ENCODE peak calls at places on chromosomes 4 and X, in six cellular contexts. One of them, this sample, is unnamed.

GRCh38 chr4:186104895-186105720 is 604 bp downstream of the FAM149A start:
- DNase-seq in stimulated activated effector memory CD8-positive, alpha-beta T cell treated with anti-CD3 and anti-CD28 coated beads, Interleukin-12 subunit alpha, Interleukin-12 subunit beta, amount 100 ng/mL, for 72 hours: no peak
- DNase-seq in GM10248: peak; percentile 38
- DNase-seq in transverse colon: peak; percentile 36
- DNase-seq in CD4-positive, alpha-beta memory T cell: no peak
- DNase-seq in breast epithelium: no peak
- DNase-seq in this sample: peak; percentile 35

GRCh38 chrX:148043456-148043855 is 62.3 kb downstream of the FMR1NB start:
- DNase-seq in stimulated activated effector memory CD8-positive, alpha-beta T cell treated with anti-CD3 and anti-CD28 coated beads, Interleukin-12 subunit alpha, Interleukin-12 subunit beta, amount 100 ng/mL, for 72 hours: no peak
- DNase-seq in GM10248: no peak
- DNase-seq in transverse colon: no peak
- DNase-seq in CD4-positive, alpha-beta memory T cell: no peak
- DNase-seq in breast epithelium: no peak
- DNase-seq in this sample: no peak

GRCh38 chr4:8475751-8476575 is 35.4 kb downstream of the TRMT44 start:
- DNase-seq in stimulated activated effector memory CD8-positive, alpha-beta T cell treated with anti-CD3 and anti-CD28 coated beads, Interleukin-12 subunit alpha, Interleukin-12 subunit beta, amount 100 ng/mL, for 72 hours: no peak
- DNase-seq in GM10248: no peak
- DNase-seq in transverse colon: no peak
- DNase-seq in CD4-positive, alpha-beta memory T cell: no peak
- DNase-seq in breast epithelium: no peak
- DNase-seq in this sample: no peak

GRCh38 chr4:109977854-109978501 is 65.3 kb downstream of the EGF start:
- DNase-seq in stimulated activated effector memory CD8-positive, alpha-beta T cell treated with anti-CD3 and anti-CD28 coated beads, Interleukin-12 subunit alpha, Interleukin-12 subunit beta, amount 100 ng/mL, for 72 hours: no peak
- DNase-seq in GM10248: no peak
- DNase-seq in transverse colon: no peak
- DNase-seq in CD4-positive, alpha-beta memory T cell: no peak
- DNase-seq in breast epithelium: no peak
- DNase-seq in this sample: no peak

GRCh38 chr4:61772116-61772515 is 572.0 kb downstream of the ADGRL3 start:
- DNase-seq in stimulated activated effector memory CD8-positive, alpha-beta T cell treated with anti-CD3 and anti-CD28 coated beads, Interleukin-12 subunit alpha, Interleukin-12 subunit beta, amount 100 ng/mL, for 72 hours: no peak
- DNase-seq in GM10248: no peak
- DNase-seq in transverse colon: no peak
- DNase-seq in CD4-positive, alpha-beta memory T cell: no peak
- DNase-seq in breast epithelium: no peak
- DNase-seq in this sample: no peak

GRCh38 chr4:81314897-81315470 is 100.0 kb upstream of the PRKG2 start:
- DNase-seq in stimulated activated effector memory CD8-positive, alpha-beta T cell treated with anti-CD3 and anti-CD28 coated beads, Interleukin-12 subunit alpha, Interleukin-12 subunit beta, amount 100 ng/mL, for 72 hours: no peak
- DNase-seq in GM10248: no peak
- DNase-seq in transverse colon: no peak
- DNase-seq in CD4-positive, alpha-beta memory T cell: no peak
- DNase-seq in breast epithelium: no peak
- DNase-seq in this sample: no peak

GRCh38 chrX:119638725-119639471 is 32.7 kb upstream of the NKRF start:
- DNase-seq in stimulated activated effector memory CD8-positive, alpha-beta T cell treated with anti-CD3 and anti-CD28 coated beads, Interleukin-12 subunit alpha, Interleukin-12 subunit beta, amount 100 ng/mL, for 72 hours: no peak
- DNase-seq in GM10248: peak; percentile 70
- DNase-seq in transverse colon: no peak
- DNase-seq in CD4-positive, alpha-beta memory T cell: no peak
- DNase-seq in breast epithelium: no peak
- DNase-seq in this sample: no peak

GRCh38 chr4:102717448-102718092 is 43.2 kb downstream of the MANBA start:
- DNase-seq in stimulated activated effector memory CD8-positive, alpha-beta T cell treated with anti-CD3 and anti-CD28 coated beads, Interleukin-12 subunit alpha, Interleukin-12 subunit beta, amount 100 ng/mL, for 72 hours: no peak
- DNase-seq in GM10248: no peak
- DNase-seq in transverse colon: no peak
- DNase-seq in CD4-positive, alpha-beta memory T cell: no peak
- DNase-seq in breast epithelium: no peak
- DNase-seq in this sample: no peak

GRCh38 chr4:52996261-52997131 is 134.4 kb downstream of the RASL11B start:
- DNase-seq in stimulated activated effector memory CD8-positive, alpha-beta T cell treated with anti-CD3 and anti-CD28 coated beads, Interleukin-12 subunit alpha, Interleukin-12 subunit beta, amount 100 ng/mL, for 72 hours: no peak
- DNase-seq in GM10248: no peak
- DNase-seq in transverse colon: no peak
- DNase-seq in CD4-positive, alpha-beta memory T cell: no peak
- DNase-seq in breast epithelium: no peak
- DNase-seq in this sample: peak; percentile 86

GRCh38 chr4:19134685-19135084 is 1113.1 kb upstream of the LCORL start:
- DNase-seq in stimulated activated effector memory CD8-positive, alpha-beta T cell treated with anti-CD3 and anti-CD28 coated beads, Interleukin-12 subunit alpha, Interleukin-12 subunit beta, amount 100 ng/mL, for 72 hours: no peak
- DNase-seq in GM10248: no peak
- DNase-seq in transverse colon: no peak
- DNase-seq in CD4-positive, alpha-beta memory T cell: no peak
- DNase-seq in breast epithelium: no peak
- DNase-seq in this sample: no peak

GRCh38 chr4:182715548-182715947 is 201.6 kb downstream of the DCTD start:
- DNase-seq in stimulated activated effector memory CD8-positive, alpha-beta T cell treated with anti-CD3 and anti-CD28 coated beads, Interleukin-12 subunit alpha, Interleukin-12 subunit beta, amount 100 ng/mL, for 72 hours: no peak
- DNase-seq in GM10248: no peak
- DNase-seq in transverse colon: no peak
- DNase-seq in CD4-positive, alpha-beta memory T cell: no peak
- DNase-seq in breast epithelium: no peak
- DNase-seq in this sample: no peak

GRCh38 chr4:140755811-140756291 is 334 bp downstream of the TBC1D9 start:
- DNase-seq in stimulated activated effector memory CD8-positive, alpha-beta T cell treated with anti-CD3 and anti-CD28 coated beads, Interleukin-12 subunit alpha, Interleukin-12 subunit beta, amount 100 ng/mL, for 72 hours: no peak
- DNase-seq in GM10248: peak; percentile 57
- DNase-seq in transverse colon: peak; percentile 50
- DNase-seq in CD4-positive, alpha-beta memory T cell: no peak
- DNase-seq in breast epithelium: peak; percentile 44
- DNase-seq in this sample: peak; percentile 60

GRCh38 chr4:26713563-26714145 is 129.8 kb downstream of the TBC1D19 start:
- DNase-seq in stimulated activated effector memory CD8-positive, alpha-beta T cell treated with anti-CD3 and anti-CD28 coated beads, Interleukin-12 subunit alpha, Interleukin-12 subunit beta, amount 100 ng/mL, for 72 hours: no peak
- DNase-seq in GM10248: no peak
- DNase-seq in transverse colon: no peak
- DNase-seq in CD4-positive, alpha-beta memory T cell: no peak
- DNase-seq in breast epithelium: no peak
- DNase-seq in this sample: no peak

GRCh38 chr4:169089004-169089403 is 78.9 kb upstream of the CBR4 start:
- DNase-seq in stimulated activated effector memory CD8-positive, alpha-beta T cell treated with anti-CD3 and anti-CD28 coated beads, Interleukin-12 subunit alpha, Interleukin-12 subunit beta, amount 100 ng/mL, for 72 hours: no peak
- DNase-seq in GM10248: no peak
- DNase-seq in transverse colon: no peak
- DNase-seq in CD4-positive, alpha-beta memory T cell: no peak
- DNase-seq in breast epithelium: no peak
- DNase-seq in this sample: no peak

GRCh38 chr4:38145033-38145673 is 185.0 kb downstream of the PTTG2 start:
- DNase-seq in stimulated activated effector memory CD8-positive, alpha-beta T cell treated with anti-CD3 and anti-CD28 coated beads, Interleukin-12 subunit alpha, Interleukin-12 subunit beta, amount 100 ng/mL, for 72 hours: no peak
- DNase-seq in GM10248: no peak
- DNase-seq in transverse colon: no peak
- DNase-seq in CD4-positive, alpha-beta memory T cell: no peak
- DNase-seq in breast epithelium: no peak
- DNase-seq in this sample: no peak

GRCh38 chr4:56468097-56468422 is 643 bp downstream of the SRP72 start:
- DNase-seq in stimulated activated effector memory CD8-positive, alpha-beta T cell treated with anti-CD3 and anti-CD28 coated beads, Interleukin-12 subunit alpha, Interleukin-12 subunit beta, amount 100 ng/mL, for 72 hours: peak; percentile 9
- DNase-seq in GM10248: peak; percentile 38
- DNase-seq in transverse colon: peak; percentile 50
- DNase-seq in CD4-positive, alpha-beta memory T cell: no peak
- DNase-seq in breast epithelium: no peak
- DNase-seq in this sample: peak; percentile 50

GRCh38 chr4:156654410-156654809 is 317.2 kb downstream of the PDGFC start:
- DNase-seq in stimulated activated effector memory CD8-positive, alpha-beta T cell treated with anti-CD3 and anti-CD28 coated beads, Interleukin-12 subunit alpha, Interleukin-12 subunit beta, amount 100 ng/mL, for 72 hours: no peak
- DNase-seq in GM10248: no peak
- DNase-seq in transverse colon: no peak
- DNase-seq in CD4-positive, alpha-beta memory T cell: no peak
- DNase-seq in breast epithelium: no peak
- DNase-seq in this sample: no peak

GRCh38 chrX:28491941-28492340 is 95.3 kb upstream of the IL1RAPL1 start:
- DNase-seq in stimulated activated effector memory CD8-positive, alpha-beta T cell treated with anti-CD3 and anti-CD28 coated beads, Interleukin-12 subunit alpha, Interleukin-12 subunit beta, amount 100 ng/mL, for 72 hours: no peak
- DNase-seq in GM10248: no peak
- DNase-seq in transverse colon: no peak
- DNase-seq in CD4-positive, alpha-beta memory T cell: no peak
- DNase-seq in breast epithelium: no peak
- DNase-seq in this sample: no peak

GRCh38 chr4:186845137-186845842 is 121.6 kb upstream of the FAT1 start:
- DNase-seq in stimulated activated effector memory CD8-positive, alpha-beta T cell treated with anti-CD3 and anti-CD28 coated beads, Interleukin-12 subunit alpha, Interleukin-12 subunit beta, amount 100 ng/mL, for 72 hours: no peak
- DNase-seq in GM10248: no peak
- DNase-seq in transverse colon: peak; percentile 25
- DNase-seq in CD4-positive, alpha-beta memory T cell: no peak
- DNase-seq in breast epithelium: no peak
- DNase-seq in this sample: no peak

GRCh38 chr4:99324978-99325377 is 3.8 kb upstream of the ADH1B start:
- DNase-seq in stimulated activated effector memory CD8-positive, alpha-beta T cell treated with anti-CD3 and anti-CD28 coated beads, Interleukin-12 subunit alpha, Interleukin-12 subunit beta, amount 100 ng/mL, for 72 hours: no peak
- DNase-seq in GM10248: no peak
- DNase-seq in transverse colon: peak; percentile 51
- DNase-seq in CD4-positive, alpha-beta memory T cell: no peak
- DNase-seq in breast epithelium: peak; percentile 36
- DNase-seq in this sample: peak; percentile 69

GRCh38 chr4:3176625-3177229 is 72.2 kb upstream of the MSANTD1 start:
- DNase-seq in stimulated activated effector memory CD8-positive, alpha-beta T cell treated with anti-CD3 and anti-CD28 coated beads, Interleukin-12 subunit alpha, Interleukin-12 subunit beta, amount 100 ng/mL, for 72 hours: no peak
- DNase-seq in GM10248: no peak
- DNase-seq in transverse colon: no peak
- DNase-seq in CD4-positive, alpha-beta memory T cell: no peak
- DNase-seq in breast epithelium: no peak
- DNase-seq in this sample: peak; percentile 90

GRCh38 chr4:605702-606425 is 19.5 kb upstream of the PDE6B start:
- DNase-seq in stimulated activated effector memory CD8-positive, alpha-beta T cell treated with anti-CD3 and anti-CD28 coated beads, Interleukin-12 subunit alpha, Interleukin-12 subunit beta, amount 100 ng/mL, for 72 hours: no peak
- DNase-seq in GM10248: no peak
- DNase-seq in transverse colon: no peak
- DNase-seq in CD4-positive, alpha-beta memory T cell: no peak
- DNase-seq in breast epithelium: no peak
- DNase-seq in this sample: no peak

GRCh38 chrX:153471663-153472280 is 1.4 kb upstream of the HAUS7 start:
- DNase-seq in stimulated activated effector memory CD8-positive, alpha-beta T cell treated with anti-CD3 and anti-CD28 coated beads, Interleukin-12 subunit alpha, Interleukin-12 subunit beta, amount 100 ng/mL, for 72 hours: no peak
- DNase-seq in GM10248: no peak
- DNase-seq in transverse colon: no peak
- DNase-seq in CD4-positive, alpha-beta memory T cell: no peak
- DNase-seq in breast epithelium: no peak
- DNase-seq in this sample: no peak

GRCh38 chrX:43971966-43972961 is 926 bp downstream of the NDP start:
- DNase-seq in stimulated activated effector memory CD8-positive, alpha-beta T cell treated with anti-CD3 and anti-CD28 coated beads, Interleukin-12 subunit alpha, Interleukin-12 subunit beta, amount 100 ng/mL, for 72 hours: no peak
- DNase-seq in GM10248: no peak
- DNase-seq in transverse colon: no peak
- DNase-seq in CD4-positive, alpha-beta memory T cell: no peak
- DNase-seq in breast epithelium: no peak
- DNase-seq in this sample: no peak

GRCh38 chr4:28443786-28444412 is 1583.3 kb downstream of the STIM2 start:
- DNase-seq in stimulated activated effector memory CD8-positive, alpha-beta T cell treated with anti-CD3 and anti-CD28 coated beads, Interleukin-12 subunit alpha, Interleukin-12 subunit beta, amount 100 ng/mL, for 72 hours: no peak
- DNase-seq in GM10248: no peak
- DNase-seq in transverse colon: no peak
- DNase-seq in CD4-positive, alpha-beta memory T cell: no peak
- DNase-seq in breast epithelium: no peak
- DNase-seq in this sample: peak; percentile 62

GRCh38 chr4:25110653-25111329 is 49.5 kb downstream of the SEPSECS start:
- DNase-seq in stimulated activated effector memory CD8-positive, alpha-beta T cell treated with anti-CD3 and anti-CD28 coated beads, Interleukin-12 subunit alpha, Interleukin-12 subunit beta, amount 100 ng/mL, for 72 hours: no peak
- DNase-seq in GM10248: peak; percentile 6
- DNase-seq in transverse colon: no peak
- DNase-seq in CD4-positive, alpha-beta memory T cell: no peak
- DNase-seq in breast epithelium: no peak
- DNase-seq in this sample: no peak

GRCh38 chrX:13180807-13181206 is 136.4 kb upstream of the FAM9C start:
- DNase-seq in stimulated activated effector memory CD8-positive, alpha-beta T cell treated with anti-CD3 and anti-CD28 coated beads, Interleukin-12 subunit alpha, Interleukin-12 subunit beta, amount 100 ng/mL, for 72 hours: no peak
- DNase-seq in GM10248: no peak
- DNase-seq in transverse colon: no peak
- DNase-seq in CD4-positive, alpha-beta memory T cell: no peak
- DNase-seq in breast epithelium: no peak
- DNase-seq in this sample: no peak

GRCh38 chr4:177596035-177596434 is 153.8 kb upstream of the AGA start:
- DNase-seq in stimulated activated effector memory CD8-positive, alpha-beta T cell treated with anti-CD3 and anti-CD28 coated beads, Interleukin-12 subunit alpha, Interleukin-12 subunit beta, amount 100 ng/mL, for 72 hours: no peak
- DNase-seq in GM10248: no peak
- DNase-seq in transverse colon: no peak
- DNase-seq in CD4-positive, alpha-beta memory T cell: no peak
- DNase-seq in breast epithelium: no peak
- DNase-seq in this sample: peak; percentile 45

GRCh38 chr4:158065603-158066002 is 107.2 kb downstream of the GASK1B start:
- DNase-seq in stimulated activated effector memory CD8-positive, alpha-beta T cell treated with anti-CD3 and anti-CD28 coated beads, Interleukin-12 subunit alpha, Interleukin-12 subunit beta, amount 100 ng/mL, for 72 hours: no peak
- DNase-seq in GM10248: no peak
- DNase-seq in transverse colon: no peak
- DNase-seq in CD4-positive, alpha-beta memory T cell: no peak
- DNase-seq in breast epithelium: no peak
- DNase-seq in this sample: no peak

GRCh38 chrX:37926700-37927099 is 79.3 kb upstream of the DYNLT3 start:
- DNase-seq in stimulated activated effector memory CD8-positive, alpha-beta T cell treated with anti-CD3 and anti-CD28 coated beads, Interleukin-12 subunit alpha, Interleukin-12 subunit beta, amount 100 ng/mL, for 72 hours: no peak
- DNase-seq in GM10248: no peak
- DNase-seq in transverse colon: no peak
- DNase-seq in CD4-positive, alpha-beta memory T cell: no peak
- DNase-seq in breast epithelium: no peak
- DNase-seq in this sample: no peak

GRCh38 chr4:85747871-85748491 is 273.0 kb downstream of the ARHGAP24 start:
- DNase-seq in stimulated activated effector memory CD8-positive, alpha-beta T cell treated with anti-CD3 and anti-CD28 coated beads, Interleukin-12 subunit alpha, Interleukin-12 subunit beta, amount 100 ng/mL, for 72 hours: no peak
- DNase-seq in GM10248: peak; percentile 55
- DNase-seq in transverse colon: peak; percentile 15
- DNase-seq in CD4-positive, alpha-beta memory T cell: no peak
- DNase-seq in breast epithelium: no peak
- DNase-seq in this sample: peak; percentile 68

GRCh38 chr4:169571435-169571834 is 40.9 kb downstream of the NEK1 start:
- DNase-seq in stimulated activated effector memory CD8-positive, alpha-beta T cell treated with anti-CD3 and anti-CD28 coated beads, Interleukin-12 subunit alpha, Interleukin-12 subunit beta, amount 100 ng/mL, for 72 hours: no peak
- DNase-seq in GM10248: no peak
- DNase-seq in transverse colon: no peak
- DNase-seq in CD4-positive, alpha-beta memory T cell: no peak
- DNase-seq in breast epithelium: no peak
- DNase-seq in this sample: no peak

GRCh38 chr4:76253511-76253910 is 2.0 kb downstream of the FAM47E start:
- DNase-seq in stimulated activated effector memory CD8-positive, alpha-beta T cell treated with anti-CD3 and anti-CD28 coated beads, Interleukin-12 subunit alpha, Interleukin-12 subunit beta, amount 100 ng/mL, for 72 hours: no peak
- DNase-seq in GM10248: no peak
- DNase-seq in transverse colon: no peak
- DNase-seq in CD4-positive, alpha-beta memory T cell: no peak
- DNase-seq in breast epithelium: no peak
- DNase-seq in this sample: no peak